ENCODE peak calls at places on chromosomes 12 and 14, in four cellular contexts. A, O, E and M are unnamed samples.

GRCh38 chr14:99667821-99668220 is 16.3 kb upstream of the CYP46A1 start:
- DNase-seq in A (no peak), O (no peak), E (no peak), M (no peak)

GRCh38 chr14:49594347-49595089 is 4.2 kb upstream of the LRR1 start:
- DNase-seq in A (peak), E (peak), O (no peak), M (no peak)

GRCh38 chr12:43861015-43861846 is 25.4 kb downstream of the TMEM117 start:
- DNase-seq in A (peak), O (no peak), E (peak), M (no peak)

GRCh38 chr12:104049278-104050257 is at the start of gene GLT8D2:
- DNase-seq in E (peak), O (peak), A (peak), M (peak)

GRCh38 chr12:68762691-68763090 is 16.7 kb downstream of the SLC35E3 start:
- DNase-seq in O (no peak), A (no peak), E (no peak), M (no peak)

GRCh38 chr14:100263141-100263540 is 24.2 kb downstream of the YY1 start:
- DNase-seq in E (peak), A (no peak), O (no peak), M (no peak)

GRCh38 chr12:104454997-104455396 is 1.8 kb upstream of the CHST11 start:
- DNase-seq in E (peak), A (peak), O (no peak), M (peak)

GRCh38 chr12:75414671-75415070 is 23.8 kb downstream of the GLIPR1L2 start:
- DNase-seq in A (no peak), E (no peak), O (no peak), M (no peak)

GRCh38 chr12:115870527-115870926 is 407.0 kb downstream of the MED13L start:
- DNase-seq in O (no peak), E (no peak), A (no peak), M (no peak)

GRCh38 chr12:88237954-88238353 is 95.8 kb downstream of the TMTC3 start:
- DNase-seq in E (peak), A (peak), O (no peak), M (no peak)

GRCh38 chr14:56524971-56525677 is 54.5 kb upstream of the TMEM260 start:
- DNase-seq in E (no peak), A (no peak), O (no peak), M (no peak)

GRCh38 chr14:75176142-75176820 is at the start of gene TMED10:
- DNase-seq in O (peak), E (peak), A (peak), M (peak)

GRCh38 chr14:39841088-39841487 is 408.9 kb upstream of the FBXO33 start:
- DNase-seq in O (no peak), E (peak), A (no peak), M (no peak)

DNA sequence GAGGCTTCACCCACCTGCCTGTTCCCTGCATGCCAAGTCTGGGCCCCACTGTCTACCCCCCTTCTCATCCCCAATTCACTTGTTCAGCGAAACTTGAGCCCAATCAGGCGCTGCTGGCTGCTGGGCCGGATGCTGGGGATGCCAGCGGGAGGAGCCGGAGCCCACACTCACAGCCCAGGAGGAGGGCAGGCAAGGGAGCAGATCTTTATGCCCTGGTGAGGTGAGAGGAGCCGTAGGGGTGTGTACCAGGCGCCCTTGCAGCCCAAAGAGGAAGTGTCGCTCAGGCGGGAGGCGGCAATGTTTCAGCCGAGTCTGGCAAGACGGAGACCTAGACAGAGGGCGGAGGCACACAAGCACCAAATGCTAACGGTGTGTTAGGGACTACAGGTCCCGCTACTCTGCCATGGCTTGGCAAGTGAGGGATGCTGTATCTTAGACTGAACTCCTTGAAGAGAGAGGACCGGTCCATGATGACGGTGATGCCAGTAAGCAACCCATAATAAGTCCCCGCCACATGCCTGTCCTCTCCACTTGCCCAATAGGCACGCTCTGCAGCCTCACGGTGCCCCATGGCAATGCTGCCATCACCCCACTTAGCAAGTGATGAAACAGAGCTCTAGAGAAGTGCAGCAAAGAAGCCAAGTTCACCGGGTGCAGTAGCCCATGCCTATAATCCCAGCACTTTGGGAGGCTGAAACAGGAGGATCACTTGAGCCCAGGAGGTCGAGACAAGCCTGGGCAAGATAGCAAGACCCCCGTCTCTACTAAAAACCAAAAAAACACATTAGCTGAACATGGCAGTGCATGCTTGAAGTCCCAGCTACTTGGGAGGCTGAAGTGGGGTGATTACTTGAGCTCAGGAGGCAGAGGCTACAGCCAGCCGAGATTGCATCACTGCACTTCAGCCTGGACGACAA is 41.6 kb downstream of the LRRC74A start:
- DNase-seq in A (no peak), E (no peak), O (no peak), M (no peak)
- H2AK5ac ChIP-seq in A (no peak), E (no peak), O (peak), M (no peak)

DNA sequence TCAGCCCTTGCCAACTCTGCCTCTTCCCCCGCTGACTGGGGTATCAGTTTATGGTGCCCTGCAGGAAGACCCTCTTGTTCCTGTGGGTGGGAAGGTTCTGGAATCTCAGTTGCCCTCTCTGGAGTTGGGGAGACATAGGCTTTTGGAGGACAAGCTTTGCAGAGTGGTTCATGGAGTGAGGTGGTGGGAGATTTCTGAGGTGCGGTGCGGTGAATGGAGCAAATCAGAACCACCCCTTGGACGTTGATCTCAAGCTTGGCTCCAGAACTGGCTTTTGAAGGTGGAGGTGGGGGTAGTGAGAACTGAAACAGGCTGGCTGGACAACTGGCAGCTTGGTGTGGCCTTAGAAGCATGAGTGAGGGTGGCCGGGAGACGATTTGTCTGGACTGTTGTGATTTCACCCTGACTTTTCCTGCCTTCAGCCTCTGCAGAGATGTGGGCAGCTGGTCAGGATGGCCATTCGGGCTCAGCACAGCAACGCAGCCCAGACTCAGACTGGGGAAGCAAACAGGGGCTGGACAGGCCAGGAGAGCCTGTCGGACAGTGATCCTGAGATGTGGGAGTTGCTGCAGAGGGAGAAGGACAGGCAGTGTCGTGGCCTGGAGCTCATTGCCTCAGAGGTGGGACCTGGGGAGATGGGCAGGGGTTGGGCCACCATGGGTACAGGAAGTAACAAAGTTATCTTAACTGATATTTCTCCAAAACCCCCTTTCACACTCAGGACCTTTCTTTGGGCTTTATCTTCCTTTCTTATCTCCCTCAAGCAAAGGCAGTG is 1.1 kb downstream of the SHMT2 start:
- DNase-seq in A (no peak), O (no peak), E (no peak), M (no peak)
- H3K23ac ChIP-seq in A (peak), O (peak), E (no peak), M (no peak)

GRCh38 chr12:6750506-6750905 is 2.4 kb downstream of the MLF2 start:
- DNase-seq in O (no peak), A (no peak), E (no peak), M (no peak)

GRCh38 chr12:6752931-6753771 is at the start of gene MLF2:
- DNase-seq in E (peak), A (peak), O (peak), M (peak)

GRCh38 chr12:6753772-6754356 is 923 bp upstream of the MLF2 start:
- DNase-seq in A (no peak), E (no peak), O (no peak), M (no peak)

GRCh38 chr12:6751767-6752166 is 1.2 kb downstream of the MLF2 start:
- DNase-seq in E (no peak), O (no peak), A (no peak), M (no peak)

DNA sequence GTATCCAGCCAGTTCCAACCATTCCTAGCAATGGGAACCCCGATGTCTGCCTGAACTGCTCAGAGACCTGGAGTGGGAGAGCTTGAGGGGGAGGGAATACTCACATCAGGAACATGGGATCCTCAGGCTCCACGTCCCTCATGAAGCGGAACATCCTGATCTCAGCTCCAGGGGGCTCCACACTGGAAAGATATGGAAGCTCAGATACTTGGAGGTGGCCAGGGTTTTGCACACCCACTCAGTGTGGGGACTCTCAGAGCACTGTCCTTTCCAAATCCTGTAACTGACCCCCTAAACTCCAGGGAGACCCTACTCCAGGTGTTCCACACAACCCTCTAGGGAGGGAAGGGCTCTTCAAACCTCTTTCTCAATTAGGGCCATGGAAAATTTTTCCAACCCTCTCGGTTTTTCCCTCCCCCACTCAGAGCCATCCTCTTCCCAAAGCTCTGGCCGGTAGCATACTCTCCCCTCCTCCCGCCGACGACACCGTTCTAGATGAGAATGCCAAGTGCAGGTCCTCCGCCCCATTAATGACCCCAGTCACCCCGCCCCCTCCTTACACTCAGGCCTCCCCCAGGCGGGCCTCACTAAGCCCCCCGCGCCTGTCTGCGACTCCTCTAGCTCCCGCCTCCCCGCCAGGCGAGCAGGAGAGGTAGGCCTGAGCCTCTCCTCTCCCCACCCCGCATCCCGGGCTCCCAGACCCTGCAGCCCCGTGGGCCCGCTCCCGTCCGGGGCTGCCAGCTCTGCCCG is 585 bp downstream of the MLF2 start:
- DNase-seq in A (peak), E (peak), O (no peak), M (no peak)
- H3K4ac ChIP-seq in A (peak), E (peak), O (no peak), M (peak)

DNA sequence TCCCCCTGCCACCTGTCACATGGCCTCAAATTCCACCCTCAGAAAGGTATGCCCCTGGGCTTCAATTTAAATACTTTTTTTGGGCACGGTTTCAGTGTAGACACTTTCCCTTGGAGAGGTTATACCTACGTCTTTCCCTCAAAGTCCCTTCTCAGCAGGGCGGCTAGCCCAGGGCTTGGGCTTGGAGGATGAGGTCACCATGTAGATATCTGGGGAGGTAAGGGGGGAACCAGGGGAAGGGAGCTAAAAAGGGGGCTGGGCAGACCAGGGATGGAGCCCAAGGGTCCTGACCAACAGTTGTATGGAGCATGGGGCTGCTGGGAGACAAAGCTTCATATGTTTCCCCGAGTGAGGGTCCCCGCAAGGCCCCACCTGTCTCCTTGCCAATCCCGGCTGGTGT is 131.2 kb upstream of the TBX3 start:
- DNase-seq in E (no peak), O (no peak), A (no peak), M (no peak)
- H2AK5ac ChIP-seq in E (no peak), O (peak), A (no peak), M (peak)

DNA sequence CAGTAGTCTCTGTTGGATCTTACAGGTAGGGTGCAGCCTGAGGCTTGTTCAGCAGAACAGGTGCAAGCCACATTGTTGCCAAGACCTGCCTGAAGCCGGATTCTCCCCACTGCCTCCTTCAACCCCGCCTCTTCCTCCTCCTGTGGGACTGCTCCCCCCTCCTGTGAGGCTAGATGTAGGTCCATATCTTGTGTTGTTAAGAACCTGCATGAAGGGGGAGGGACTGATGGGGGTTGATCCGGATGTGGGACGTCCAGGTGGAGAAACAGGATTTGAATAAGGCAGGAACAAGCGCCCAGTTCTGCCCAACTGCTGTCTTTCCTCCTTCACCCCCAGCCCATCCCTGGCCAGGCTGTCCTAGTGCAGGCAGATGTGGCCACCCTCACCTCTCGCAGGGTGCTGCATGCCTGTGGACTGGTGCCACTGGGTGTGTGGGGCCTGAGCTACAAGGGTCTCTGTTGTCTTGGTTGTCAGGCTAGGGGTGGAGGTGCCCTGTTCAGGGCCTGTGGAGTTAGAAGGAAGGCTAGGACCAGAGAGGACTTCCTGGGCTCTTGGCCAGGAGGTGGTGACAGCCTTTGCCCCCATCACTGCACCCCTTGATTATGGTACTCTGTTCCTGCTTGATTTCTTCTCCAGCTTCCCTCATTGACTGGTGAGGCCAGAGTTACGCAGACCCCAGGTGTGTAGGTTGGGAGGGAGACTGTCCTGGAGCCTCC is 1.4 kb downstream of the NR4A1 start:
- DNase-seq in A (peak), E (no peak), O (no peak), M (peak)
- H3K23ac ChIP-seq in A (peak), E (no peak), O (no peak), M (no peak)

GRCh38 chr14:34875031-34875922 is at the start of gene BAZ1A:
- DNase-seq in E (peak), A (peak), O (peak), M (peak)
- H3K4ac ChIP-seq in E (peak), A (peak), O (peak), M (peak)

GRCh38 chr12:54299515-54300266 is 1.1 kb downstream of the NFE2 start:
- DNase-seq in A (no peak), O (no peak), E (no peak), M (no peak)
- H2AK5ac ChIP-seq in A (no peak), O (peak), E (no peak), M (no peak)

DNA sequence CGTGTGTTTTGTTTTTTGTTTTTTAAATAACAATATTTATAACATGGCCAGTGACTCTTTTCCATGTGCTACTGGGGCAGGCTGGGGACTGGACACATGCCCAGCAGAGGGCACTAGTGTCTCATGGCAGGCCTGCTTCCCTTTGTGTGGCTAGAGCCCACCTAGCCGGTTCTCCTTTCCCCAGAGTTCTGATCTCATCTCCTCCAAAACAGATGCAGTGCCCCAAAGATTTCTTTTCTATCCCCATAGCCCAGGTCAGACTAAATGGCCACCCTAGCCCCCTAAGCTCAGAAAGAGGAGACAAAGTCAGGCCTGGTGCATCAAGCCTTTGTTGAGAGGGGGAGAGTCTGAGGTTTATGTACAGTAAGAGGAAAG is 21.2 kb downstream of the PRPF40B start:
- DNase-seq in A (peak), O (peak), E (peak), M (peak)
- H3K23ac ChIP-seq in A (no peak), O (no peak), E (no peak), M (no peak)

DNA sequence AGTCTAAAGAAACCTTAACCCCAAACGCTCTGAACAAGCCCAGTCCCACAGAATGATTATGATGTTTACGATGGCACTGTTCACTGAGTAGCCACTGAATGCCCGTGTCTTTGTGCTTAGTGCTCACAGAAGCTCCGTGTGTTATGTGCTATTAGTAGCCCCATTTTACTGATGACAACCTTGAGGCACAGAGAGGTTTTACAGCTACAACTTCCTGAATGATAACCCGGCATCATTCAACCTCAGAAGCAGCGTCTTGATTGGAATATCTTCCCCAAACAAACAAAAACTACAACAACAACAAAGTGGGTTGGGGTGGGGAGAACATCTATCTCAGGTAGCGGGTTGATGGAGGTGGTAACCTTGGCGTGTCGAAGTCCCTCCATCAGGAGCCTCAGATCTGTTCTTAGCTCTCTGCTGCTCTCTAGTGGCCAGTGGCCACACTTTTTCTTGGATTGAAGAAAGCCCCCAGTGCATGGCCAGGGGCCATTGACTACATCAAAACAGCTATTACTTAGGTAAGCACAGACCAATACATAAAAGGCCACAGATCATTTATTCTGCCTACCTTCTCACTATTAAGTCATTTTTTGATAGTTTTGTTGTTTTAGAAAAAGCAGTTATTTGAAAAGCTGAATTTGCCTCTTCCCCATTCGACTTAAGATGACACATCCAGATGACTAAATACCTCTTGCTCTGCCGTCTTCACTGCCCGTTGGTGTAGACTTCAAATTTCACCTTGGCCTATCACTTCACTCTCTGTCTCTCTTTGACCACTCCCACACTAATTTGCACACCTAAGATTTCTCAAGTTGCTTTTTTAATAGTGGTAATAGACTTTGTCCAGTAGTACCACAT is 376.9 kb downstream of the GALC start:
- DNase-seq in E (peak), A (peak), O (peak), M (peak)
- H3K4ac ChIP-seq in E (no peak), A (no peak), O (no peak), M (no peak)